ENCODE peak calls at places on chromosomes 1 and 21, in four cellular contexts. Z, E, L and R are unnamed samples.

GRCh38 chr1:97864615-97865014 is 56.2 kb downstream of the DPYD start:
- DNase-seq in Z (no peak), E (no peak), L (no peak), R (no peak)

GRCh38 chr1:55362558-55362957 is 147.4 kb upstream of the USP24 start:
- DNase-seq in Z (no peak), E (no peak), L (no peak), R (no peak)

GRCh38 chr1:1425426-1425752 is 4.3 kb upstream of the ANKRD65 start:
- DNase-seq in Z (no peak), E (no peak), L (peak), R (no peak)

GRCh38 chr1:22329171-22329540 is 122.5 kb upstream of the ZBTB40 start:
- DNase-seq in Z (no peak), E (no peak), L (no peak), R (no peak)

GRCh38 chr21:39046236-39046911 is 136.9 kb downstream of the PSMG1 start:
- DNase-seq in Z (no peak), E (no peak), L (no peak), R (no peak)

GRCh38 chr1:228346731-228347130 is 59.9 kb downstream of the TRIM11 start:
- DNase-seq in Z (no peak), E (no peak), L (peak), R (no peak)

GRCh38 chr1:230268371-230269170 is 157.6 kb downstream of the PGBD5 start:
- DNase-seq in Z (peak), E (no peak), L (no peak), R (peak)

GRCh38 chr1:77037990-77038389 is 170.7 kb downstream of the ST6GALNAC5 start:
- DNase-seq in Z (no peak), E (no peak), L (no peak), R (no peak)

GRCh38 chr1:209249280-209249670 is 334.2 kb upstream of the CAMK1G start:
- DNase-seq in Z (no peak), E (no peak), L (no peak), R (no peak)

GRCh38 chr1:156496211-156496761 is 4.3 kb downstream of the MEF2D start:
- DNase-seq in Z (no peak), E (no peak), L (peak), R (no peak)

GRCh38 chr1:108817016-108817415 is 39.9 kb downstream of the AKNAD1 start:
- DNase-seq in Z (no peak), E (no peak), L (no peak), R (no peak)

GRCh38 chr1:236168716-236169429 is 26.5 kb downstream of the GPR137B start:
- DNase-seq in Z (no peak), E (no peak), L (peak), R (peak)

GRCh38 chr1:1858382-1859086 is 32.4 kb downstream of the GNB1 start:
- DNase-seq in Z (peak), E (no peak), L (peak), R (peak)

GRCh38 chr1:227391871-227392270 is 73.6 kb upstream of the CDC42BPA start:
- DNase-seq in Z (no peak), E (no peak), L (no peak), R (no peak)

GRCh38 chr1:45009956-45010854 is 919 bp downstream of the HECTD3 start:
- DNase-seq in Z (peak), E (no peak), L (no peak), R (peak)

GRCh38 chr1:147504801-147505303 is 36.4 kb upstream of the BCL9 start:
- DNase-seq in Z (no peak), E (no peak), L (no peak), R (peak)

GRCh38 chr21:15552914-15553491 is 176.8 kb upstream of the USP25 start:
- DNase-seq in Z (no peak), E (no peak), L (no peak), R (no peak)

GRCh38 chr21:38669186-38669585 is 136.5 kb upstream of the ETS2 start:
- DNase-seq in Z (no peak), E (no peak), L (no peak), R (no peak)

GRCh38 chr1:48236716-48237470 is 14.4 kb downstream of the SLC5A9 start:
- DNase-seq in Z (no peak), E (no peak), L (no peak), R (peak)

GRCh38 chr1:9315411-9316079 is 22.9 kb downstream of the SPSB1 start:
- DNase-seq in Z (no peak), E (no peak), L (no peak), R (peak)

GRCh38 chr21:33657124-33657842 is 15.0 kb downstream of the ITSN1 start:
- DNase-seq in Z (no peak), E (no peak), L (no peak), R (no peak)

GRCh38 chr1:55012661-55013060 is 13.9 kb downstream of the BSND start:
- DNase-seq in Z (no peak), E (no peak), L (no peak), R (no peak)

GRCh38 chr1:91884459-91885290 is 1.3 kb downstream of the TGFBR3 start:
- DNase-seq in Z (peak), E (no peak), L (no peak), R (peak)

GRCh38 chr1:154908937-154909336 is 27.6 kb downstream of the PMVK start:
- DNase-seq in Z (no peak), E (no peak), L (no peak), R (no peak)

GRCh38 chr1:3564921-3565831 is 46.1 kb downstream of the MEGF6 start:
- DNase-seq in Z (peak), E (no peak), L (no peak), R (peak)

GRCh38 chr1:207944571-207944970 is 33.6 kb upstream of the CD34 start:
- DNase-seq in Z (no peak), E (no peak), L (no peak), R (no peak)

GRCh38 chr1:234612352-234613127 is 2.6 kb upstream of the IRF2BP2 start:
- DNase-seq in Z (peak), E (peak), L (peak), R (peak)

GRCh38 chr1:112057736-112058135 is 68.3 kb upstream of the KCND3 start:
- DNase-seq in Z (no peak), E (no peak), L (no peak), R (no peak)

GRCh38 chr1:54885863-54886723 is 902 bp downstream of the DHCR24 start:
- DNase-seq in Z (peak), E (no peak), L (no peak), R (no peak)

GRCh38 chr1:1906185-1907097 is 8.6 kb upstream of the CALML6 start:
- DNase-seq in Z (peak), E (no peak), L (peak), R (peak)

GRCh38 chr1:33081554-33082305 is 777 bp downstream of the AZIN2 start:
- DNase-seq in Z (no peak), E (no peak), L (no peak), R (peak)

GRCh38 chr1:33080373-33080772 is 580 bp upstream of the AZIN2 start:
- DNase-seq in Z (no peak), E (no peak), L (no peak), R (no peak)

GRCh38 chr1:33078030-33078591 is 2.8 kb upstream of the AZIN2 start:
- DNase-seq in Z (no peak), E (no peak), L (no peak), R (no peak)

GRCh38 chr1:33082575-33083112 is 1.7 kb downstream of the AZIN2 start:
- DNase-seq in Z (no peak), E (no peak), L (no peak), R (no peak)

DNA sequence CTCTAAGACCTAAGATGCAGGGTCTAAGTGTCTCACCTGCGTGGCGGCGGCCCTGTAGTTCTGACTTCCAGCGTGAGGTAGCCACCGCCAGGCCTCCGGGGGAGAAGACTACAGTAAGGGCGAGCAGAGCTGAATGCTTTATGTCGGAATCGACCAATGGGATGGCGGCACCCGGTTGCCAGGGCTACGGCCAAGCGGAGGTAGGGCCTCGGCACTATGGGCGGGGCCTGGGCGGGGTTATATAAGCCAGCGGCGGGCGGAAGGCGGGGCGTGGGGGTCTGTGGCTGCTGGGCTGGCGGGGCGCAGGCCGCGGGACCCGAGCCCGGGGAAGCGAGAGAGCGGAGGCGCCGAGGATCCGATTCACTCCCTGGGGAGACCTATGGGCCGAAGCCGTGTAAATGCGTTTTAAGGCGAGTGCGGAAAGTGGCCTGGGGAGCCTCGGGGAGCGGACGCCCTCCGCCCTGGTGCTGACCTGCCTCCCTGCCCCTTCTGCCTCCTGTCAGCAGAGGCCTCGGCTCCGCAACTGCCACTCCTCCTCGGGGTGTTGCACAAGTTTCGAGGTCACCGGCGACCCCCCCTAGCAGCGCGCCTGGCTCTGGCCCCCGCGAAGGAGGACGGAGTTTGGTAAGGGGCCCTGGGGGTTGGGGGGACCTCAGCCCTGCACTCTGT is at the start of gene AZIN2:
- DNase-seq in Z (peak), E (peak), L (peak), R (peak)
- TF ChIP-seq POLR2A in Z (peak), E (no peak), L (peak), R (peak)

DNA sequence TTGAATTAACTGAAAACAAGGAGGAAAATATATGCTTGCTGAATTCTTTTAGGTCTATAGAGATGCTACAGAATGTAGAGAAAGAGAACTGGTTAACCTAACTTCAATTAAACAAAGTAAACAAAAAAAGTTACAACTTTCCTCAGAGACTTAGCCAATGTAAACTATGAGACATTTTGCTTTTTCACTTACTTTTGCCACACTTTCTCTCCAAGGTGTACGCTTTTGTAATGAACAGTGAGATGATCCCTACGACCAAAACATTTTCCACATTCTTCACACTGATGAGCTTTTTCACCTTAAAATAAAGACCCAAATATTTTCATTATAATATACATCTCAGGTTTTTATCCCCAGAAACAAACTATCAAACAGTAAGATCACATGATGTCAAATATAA is 28.3 kb upstream of the ASPM start:
- DNase-seq in Z (no peak), E (no peak), L (no peak), R (no peak)
- H3K27ac ChIP-seq in Z (no peak), E (no peak), L (no peak), R (no peak)

GRCh38 chr1:113678159-113678469 is 81.2 kb downstream of the PHTF1 start:
- DNase-seq in Z (no peak), E (no peak), L (no peak), R (no peak)
- TF ChIP-seq CTCF in Z (no peak), E (no peak), L (no peak), R (no peak)

DNA sequence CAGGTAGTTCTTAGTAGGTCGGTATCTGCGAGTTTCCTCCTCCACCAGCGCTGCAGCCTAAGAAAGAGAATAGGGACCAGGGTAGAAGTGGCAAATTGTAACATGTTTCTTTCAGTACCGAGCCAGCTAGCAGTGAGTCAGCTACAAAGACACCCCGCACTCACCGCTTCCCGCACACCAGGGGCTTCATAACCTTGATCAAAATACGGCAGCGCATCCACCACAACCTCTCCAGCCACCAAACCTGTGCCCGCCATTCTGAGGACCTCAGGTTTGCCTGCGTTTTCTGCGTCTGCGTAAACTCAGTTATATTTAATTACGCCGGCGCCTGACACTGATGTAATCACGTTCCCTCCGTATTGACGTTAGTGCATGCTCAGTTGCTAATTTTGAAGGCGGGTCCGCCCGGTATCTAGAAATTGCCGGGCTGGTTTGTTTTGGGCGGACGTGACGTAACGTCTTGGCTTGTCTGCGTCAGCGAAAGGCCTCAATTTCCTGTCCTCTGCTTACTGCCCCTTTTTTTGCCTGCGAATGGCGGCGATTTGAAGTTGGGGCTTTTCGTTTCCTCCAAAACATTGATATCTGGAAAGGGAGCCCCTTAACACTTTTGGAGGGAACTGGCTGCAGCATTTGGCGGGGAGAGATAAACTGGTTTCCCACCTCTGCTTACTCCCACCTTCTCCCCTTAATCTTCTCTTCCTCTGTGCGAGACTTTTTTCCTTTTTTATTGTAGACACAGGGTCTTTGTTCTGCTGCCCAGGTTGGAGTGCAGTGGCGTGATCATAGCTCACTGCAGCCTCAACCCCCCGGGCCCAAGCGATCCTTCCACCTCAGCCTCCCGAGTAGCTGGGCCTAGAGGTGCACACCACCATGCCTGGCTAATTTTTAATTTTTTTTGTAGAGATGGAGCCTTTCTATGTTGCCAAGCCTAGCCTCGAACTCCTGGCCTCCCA is at the start of gene BCAS2:
- DNase-seq in Z (peak), E (peak), L (peak), R (peak)
- TF ChIP-seq POLR2A in Z (peak), E (peak), L (peak), R (peak)

GRCh38 chr1:51910182-51910581 is 31.7 kb upstream of the NRDC start:
- DNase-seq in Z (no peak), E (no peak), L (no peak), R (no peak)
- H3K27ac ChIP-seq in Z (no peak), E (no peak), L (no peak), R (no peak)

DNA sequence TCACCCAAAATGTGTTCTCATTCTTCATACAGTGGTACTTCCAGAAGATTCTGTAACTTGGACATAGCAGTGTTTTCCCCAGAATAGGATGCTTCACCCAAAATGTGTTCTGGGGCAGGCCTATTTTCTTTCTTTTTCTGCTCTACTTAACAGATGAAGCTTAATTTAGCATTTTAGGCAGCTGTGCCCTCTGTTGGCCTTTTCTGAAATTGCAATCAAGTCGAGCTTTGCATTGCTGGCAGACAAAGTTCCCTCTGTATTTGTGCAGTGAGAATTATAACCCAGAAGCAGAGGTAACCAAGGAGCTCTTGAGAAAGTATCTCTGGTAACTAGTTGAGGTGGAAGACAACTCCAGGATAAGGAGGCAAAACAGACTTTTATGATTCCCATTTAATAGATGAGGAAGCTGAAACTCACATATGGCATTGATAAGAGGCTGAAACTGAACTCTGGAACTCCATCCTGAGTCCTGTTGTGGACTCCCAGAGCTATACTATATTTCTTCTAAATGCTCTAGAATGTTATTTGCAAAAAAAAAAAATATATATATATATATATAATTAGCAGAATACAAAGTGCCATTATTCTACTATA is 50.3 kb upstream of the L1TD1 start:
- DNase-seq in Z (peak), E (no peak), L (no peak), R (no peak)
- TF ChIP-seq CTCF in Z (peak), E (peak), L (peak), R (no peak)

GRCh38 chr1:52684545-52684944 is 13.6 kb downstream of the COA7 start:
- DNase-seq in Z (no peak), E (no peak), L (no peak), R (no peak)
- TF ChIP-seq POLR2A in Z (no peak), E (no peak), L (no peak), R (no peak)

GRCh38 chr1:30749691-30750583 is 7.6 kb downstream of the LAPTM5 start:
- DNase-seq in Z (no peak), E (no peak), L (no peak), R (no peak)
- H3K27ac ChIP-seq in Z (no peak), E (peak), L (no peak), R (no peak)